ENCODE peak calls at places on chromosomes 11 and 22, in five cellular contexts. One of them, this sample, is unnamed.

GRCh38 chr22:35315141-35315854 is 15.6 kb downstream of the TOM1 start:
- DNase-seq in GM12878: no peak
- DNase-seq in H1: no peak
- DNase-seq in K562: no peak
- DNase-seq in HepG2: no peak
- DNase-seq in this sample: no peak

GRCh38 chr22:50678651-50679521 is 6.3 kb downstream of the SHANK3 start:
- DNase-seq in GM12878: no peak
- DNase-seq in H1: no peak
- DNase-seq in K562: no peak
- DNase-seq in HepG2: no peak
- DNase-seq in this sample: no peak

GRCh38 chr11:78414321-78415051 is 3.1 kb downstream of the GAB2 start:
- DNase-seq in GM12878: no peak
- DNase-seq in H1: no peak
- DNase-seq in K562: peak
- DNase-seq in HepG2: no peak
- DNase-seq in this sample: peak

GRCh38 chr11:72787262-72788104 is 6.4 kb downstream of the STARD10 start:
- DNase-seq in GM12878: no peak
- DNase-seq in H1: peak
- DNase-seq in K562: peak
- DNase-seq in HepG2: peak
- DNase-seq in this sample: peak

GRCh38 chr22:46373838-46374662 is 38.5 kb downstream of the TRMU start:
- DNase-seq in GM12878: peak
- DNase-seq in H1: no peak
- DNase-seq in K562: no peak
- DNase-seq in HepG2: no peak
- DNase-seq in this sample: no peak

GRCh38 chr11:43493431-43493830 is 134.7 kb downstream of the TTC17 start:
- DNase-seq in GM12878: no peak
- DNase-seq in H1: no peak
- DNase-seq in K562: no peak
- DNase-seq in HepG2: no peak
- DNase-seq in this sample: peak

GRCh38 chr11:75490221-75491181 is 35.2 kb downstream of the GDPD5 start:
- DNase-seq in GM12878: no peak
- DNase-seq in H1: peak
- DNase-seq in K562: no peak
- DNase-seq in HepG2: no peak
- DNase-seq in this sample: peak

GRCh38 chr11:61737636-61738386 is 14.6 kb upstream of the MYRF start:
- DNase-seq in GM12878: no peak
- DNase-seq in H1: no peak
- DNase-seq in K562: no peak
- DNase-seq in HepG2: no peak
- DNase-seq in this sample: no peak

GRCh38 chr22:22059476-22060002 is 77.0 kb upstream of the TOP3B start:
- DNase-seq in GM12878: no peak
- DNase-seq in H1: no peak
- DNase-seq in K562: no peak
- DNase-seq in HepG2: no peak
- DNase-seq in this sample: no peak

DNA sequence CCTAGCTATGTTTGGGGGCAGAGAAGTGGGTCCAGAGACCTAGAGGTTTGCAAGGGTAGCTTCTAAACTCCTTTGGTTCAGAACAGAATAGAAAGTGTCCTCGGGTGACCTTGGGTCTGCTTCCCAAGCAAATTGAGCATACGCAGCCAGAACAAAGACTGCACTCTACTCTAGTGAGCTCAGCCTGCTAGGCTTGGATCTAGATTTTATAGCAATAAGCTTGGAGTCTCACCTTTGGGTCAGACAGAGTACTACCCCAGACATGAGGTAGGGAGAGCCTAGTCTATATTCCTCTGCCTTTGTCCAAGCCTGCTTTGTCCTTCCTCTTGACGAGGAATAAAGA is 52.6 kb upstream of the ELF5 start:
- DNase-seq in GM12878: no peak
- DNase-seq in H1: no peak
- DNase-seq in K562: no peak
- DNase-seq in HepG2: peak
- DNase-seq in this sample: no peak
- TF ChIP-seq CREB1 in GM12878: no peak
- TF ChIP-seq CREB1 in H1: no peak
- TF ChIP-seq CREB1 in K562: no peak
- TF ChIP-seq CREB1 in HepG2: no peak
- TF ChIP-seq CREB1 in this sample: no peak

DNA sequence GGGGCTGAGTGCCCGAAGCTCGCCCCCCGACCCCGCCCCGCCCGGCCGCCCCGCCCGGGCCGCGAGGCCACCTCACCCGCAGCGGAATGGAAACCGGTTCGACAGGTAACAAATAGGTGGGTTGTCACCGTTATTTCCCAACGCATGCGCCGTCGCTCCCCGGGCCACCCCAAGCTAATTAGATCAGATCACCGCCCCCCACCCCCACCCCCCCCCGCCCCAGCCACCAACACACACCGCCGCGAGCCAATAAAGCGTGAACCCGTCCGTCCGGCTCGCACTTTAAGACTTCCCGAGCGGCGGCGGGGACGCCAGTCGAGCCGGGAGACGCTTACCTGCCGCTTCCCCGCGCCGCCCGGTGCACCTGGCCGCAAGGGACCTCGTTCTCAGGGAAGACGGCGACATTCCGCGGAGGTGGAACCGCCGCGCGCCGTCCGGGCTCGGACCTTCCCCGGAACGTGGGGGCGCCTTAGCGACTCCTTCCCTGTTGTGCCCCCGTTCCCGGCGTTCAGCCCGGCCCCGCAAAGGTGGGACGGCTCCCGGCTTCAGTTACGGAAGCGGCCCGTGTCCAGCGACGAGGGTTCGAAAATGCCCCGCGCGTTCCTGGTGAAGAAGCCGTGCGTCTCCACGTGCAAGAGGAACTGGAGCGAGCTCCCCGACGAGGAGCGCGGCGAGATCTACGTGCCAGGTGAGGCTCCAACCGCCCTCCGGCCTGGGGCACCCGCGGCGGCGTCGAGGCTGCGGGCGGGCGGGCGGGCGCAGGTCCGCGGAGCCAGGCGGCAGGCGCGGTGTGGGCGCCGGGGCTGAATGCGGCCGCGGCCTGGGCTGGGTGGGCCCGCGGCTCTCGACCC is at the start of gene OVOL1:
- DNase-seq in GM12878: no peak
- DNase-seq in H1: no peak
- DNase-seq in K562: no peak
- DNase-seq in HepG2: no peak
- DNase-seq in this sample: peak
- TF ChIP-seq EZH2 in GM12878: peak
- TF ChIP-seq EZH2 in H1: no peak
- TF ChIP-seq EZH2 in K562: no peak
- TF ChIP-seq EZH2 in HepG2: peak
- TF ChIP-seq EZH2 in this sample: peak

GRCh38 chr11:14657841-14658240 is 14.2 kb downstream of the PDE3B start:
- DNase-seq in GM12878: no peak
- DNase-seq in H1: no peak
- DNase-seq in K562: no peak
- DNase-seq in HepG2: no peak
- DNase-seq in this sample: no peak
- TF ChIP-seq CREB1 in GM12878: no peak
- TF ChIP-seq CREB1 in H1: no peak
- TF ChIP-seq CREB1 in K562: no peak
- TF ChIP-seq CREB1 in HepG2: no peak
- TF ChIP-seq CREB1 in this sample: no peak

GRCh38 chr11:627273-627585 is 248 bp upstream of the SCT start:
- DNase-seq in GM12878: no peak
- DNase-seq in H1: no peak
- DNase-seq in K562: no peak
- DNase-seq in HepG2: no peak
- DNase-seq in this sample: no peak

GRCh38 chr11:628056-628455 is 1.1 kb upstream of the SCT start:
- DNase-seq in GM12878: no peak
- DNase-seq in H1: no peak
- DNase-seq in K562: no peak
- DNase-seq in HepG2: no peak
- DNase-seq in this sample: no peak

GRCh38 chr11:624705-625635 is at the start of gene CDHR5:
- DNase-seq in GM12878: no peak
- DNase-seq in H1: no peak
- DNase-seq in K562: no peak
- DNase-seq in HepG2: peak
- DNase-seq in this sample: no peak

GRCh38 chr11:625636-626319 is 1.0 kb upstream of the CDHR5 start:
- DNase-seq in GM12878: no peak
- DNase-seq in H1: no peak
- DNase-seq in K562: no peak
- DNase-seq in HepG2: no peak
- DNase-seq in this sample: no peak

DNA sequence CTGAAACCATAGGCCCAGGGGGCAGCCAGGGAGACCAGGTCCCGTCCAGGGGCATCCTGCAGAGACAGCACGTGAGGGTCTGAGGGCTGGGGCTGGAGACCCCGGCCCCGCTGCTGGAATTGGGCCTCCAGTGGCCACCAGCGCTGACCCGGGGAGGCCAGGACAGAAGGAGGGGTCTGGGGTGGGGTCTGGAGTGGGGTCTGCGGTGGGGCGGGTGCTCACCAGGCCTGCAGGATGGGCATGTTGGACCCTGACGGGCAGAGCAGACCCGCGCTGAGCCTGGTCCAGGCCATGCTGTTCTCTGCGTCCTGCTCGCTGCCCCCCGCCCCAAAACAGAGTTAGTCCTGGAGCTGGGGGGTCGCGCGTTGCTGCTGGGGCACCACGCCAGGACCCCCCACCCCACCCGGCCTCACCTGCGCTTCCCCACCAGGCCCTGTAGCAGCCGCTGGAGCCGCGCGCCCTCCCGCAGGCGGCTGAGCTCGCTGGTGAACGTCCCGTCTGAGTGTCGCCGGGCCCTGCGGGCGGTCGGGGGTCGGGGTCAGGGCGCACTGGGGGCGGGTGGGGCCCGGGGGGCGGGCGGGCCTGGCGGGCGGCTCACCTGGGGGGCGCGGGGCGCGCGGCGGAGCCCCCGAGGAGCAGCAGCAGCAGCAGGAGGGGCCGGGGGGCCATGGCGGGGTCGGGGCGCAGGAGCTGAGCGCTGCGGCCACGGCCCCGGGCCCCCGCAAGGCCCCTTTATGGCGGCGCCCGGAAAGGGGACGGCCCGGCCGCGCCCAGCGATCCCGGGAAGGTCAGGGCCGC is at the start of gene SCT:
- DNase-seq in GM12878: no peak
- DNase-seq in H1: no peak
- DNase-seq in K562: no peak
- DNase-seq in HepG2: no peak
- DNase-seq in this sample: no peak
- TF ChIP-seq EZH2 in GM12878: no peak
- TF ChIP-seq EZH2 in H1: no peak
- TF ChIP-seq EZH2 in K562: no peak
- TF ChIP-seq EZH2 in HepG2: no peak
- TF ChIP-seq EZH2 in this sample: no peak

This sample was measured in GM23338.